ENCODE peak calls at places on chromosomes 2 and 18, in five cellular contexts. C is EL; E is colonic mucosa; Z is stimulated activated CD8-positive, alpha-beta memory T cell treated with anti-CD3 and anti-CD28 coated beads, Interleukin-12 subunit alpha, Interleukin-12 subunit beta, amount 100 ng/mL, for 1 hour; O is heart right ventricle. T is an unnamed sample.

GRCh38 chr2:111219285-111219684 is 98.6 kb downstream of the BCL2L11 start:
- DNase-seq in C (no peak), E (no peak), Z (no peak), O (no peak), T (no peak)

GRCh38 chr2:207163053-207163814 is 2.5 kb downstream of the KLF7 start:
- DNase-seq in C (peak), E (no peak), Z (no peak), O (no peak), T (no peak)

GRCh38 chr2:38427936-38428335 is 50.9 kb upstream of the ATL2 start:
- DNase-seq in C (no peak), E (no peak), Z (no peak), O (no peak), T (no peak)

GRCh38 chr2:235098736-235099494 is 147.1 kb downstream of the SH3BP4 start:
- DNase-seq in C (peak), E (no peak), Z (no peak), O (no peak), T (no peak)

GRCh38 chr2:203280428-203281064 is 41.7 kb downstream of the CYP20A1 start:
- DNase-seq in C (peak), E (no peak), Z (no peak), O (no peak), T (no peak)

GRCh38 chr2:16620590-16620989 is 45.0 kb downstream of the CYRIA start:
- DNase-seq in C (no peak), E (no peak), Z (no peak), O (no peak), T (no peak)

GRCh38 chr2:72115361-72116080 is 32.1 kb downstream of the CYP26B1 start:
- DNase-seq in C (peak), E (peak), Z (no peak), O (no peak), T (no peak)

GRCh38 chr2:177273456-177273855 is 8.9 kb upstream of the NFE2L2 start:
- DNase-seq in C (no peak), E (peak), Z (no peak), O (no peak), T (no peak)

GRCh38 chr2:157662401-157662800 is 33.7 kb upstream of the ACVR1C start:
- DNase-seq in C (peak), E (no peak), Z (no peak), O (no peak), T (no peak)

GRCh38 chr2:56230171-56230570 is 46.4 kb downstream of the CCDC85A start:
- DNase-seq in C (peak), E (no peak), Z (no peak), O (no peak), T (no peak)

GRCh38 chr2:126971481-126972271 is 73.0 kb downstream of the TEX51 start:
- DNase-seq in C (peak), E (peak), Z (peak), O (peak), T (peak)

GRCh38 chr2:63434597-63434996 is 153.7 kb downstream of the WDPCP start:
- DNase-seq in C (no peak), E (no peak), Z (no peak), O (no peak), T (no peak)

GRCh38 chr2:70946832-70947442 is 11.2 kb downstream of the ATP6V1B1 start:
- DNase-seq in C (peak), E (peak), Z (peak), O (peak), T (no peak)

GRCh38 chr2:106956879-106957278 is 70.9 kb upstream of the ST6GAL2 start:
- DNase-seq in C (peak), E (no peak), Z (no peak), O (peak), T (no peak)

GRCh38 chr18:48951448-48952286 is 902 bp upstream of the SMAD7 start:
- DNase-seq in C (peak), E (peak), Z (peak), O (peak), T (peak)

GRCh38 chr2:714005-714741 is 37.0 kb upstream of the TMEM18 start:
- DNase-seq in C (peak), E (peak), Z (no peak), O (peak), T (no peak)

GRCh38 chr2:68589963-68590362 is 53.4 kb upstream of the PROKR1 start:
- DNase-seq in C (no peak), E (no peak), Z (no peak), O (no peak), T (no peak)

GRCh38 chr2:221571391-221572179 is 519 bp downstream of the EPHA4 start:
- DNase-seq in C (peak), E (peak), Z (no peak), O (peak), T (no peak)

GRCh38 chr18:48222118-48222517 is 187.1 kb downstream of the ZBTB7C start:
- DNase-seq in C (no peak), E (peak), Z (no peak), O (peak), T (no peak)

GRCh38 chr2:237980087-237980486 is 13.3 kb downstream of the UBE2F start:
- DNase-seq in C (no peak), E (no peak), Z (no peak), O (no peak), T (no peak)

GRCh38 chr2:236936446-236936940 is 149.2 kb upstream of the COPS8 start:
- DNase-seq in C (no peak), E (no peak), Z (no peak), O (no peak), T (no peak)

GRCh38 chr18:75293591-75293990 is 83.0 kb downstream of the TSHZ1 start:
- DNase-seq in C (peak), E (no peak), Z (no peak), O (no peak), T (no peak)

GRCh38 chr2:98025481-98026037 is 29.8 kb upstream of the TMEM131 start:
- DNase-seq in C (no peak), E (no peak), Z (no peak), O (no peak), T (no peak)

GRCh38 chr18:2963048-2963447 is 49.9 kb downstream of the LPIN2 start:
- DNase-seq in C (no peak), E (no peak), Z (no peak), O (no peak), T (no peak)

GRCh38 chr2:95297088-95297487 is at the start of gene KCNIP3:
- DNase-seq in C (peak), E (peak), Z (no peak), O (no peak), T (no peak)

GRCh38 chr18:8800445-8800844 is 95.1 kb downstream of the MTCL1 start:
- DNase-seq in C (peak), E (no peak), Z (no peak), O (no peak), T (no peak)

T was measured in activated T-helper 1 cell treated with anti-CD3 and anti-CD28 coated beads, Interleukin-2, amount 50 U/mL, for 16 hours.